ENCODE peak calls at places on chromosome 22, in six cellular contexts. R, G, X, L, S and O are unnamed samples.

GRCh38 chr22:32050678-32051515 is 7.8 kb downstream of the SLC5A1 start:
- DNase-seq in R (peak; percentile 66), G (no peak), X (no peak), L (peak; percentile 92), S (peak; percentile 85), O (peak; percentile 75)

GRCh38 chr22:41445171-41446056 is 1.2 kb downstream of the TOB2 start:
- DNase-seq in R (no peak), G (peak; percentile 31), X (peak; percentile 44), L (no peak), S (no peak), O (peak; percentile 38)

GRCh38 chr22:18057568-18058209 is 20.1 kb upstream of the PEX26 start:
- DNase-seq in R (peak; percentile 96), G (peak; percentile 74), X (no peak), L (peak; percentile 100), S (peak; percentile 98), O (peak; percentile 69)

GRCh38 chr22:38230108-38230825 is 28.5 kb downstream of the MAFF start:
- DNase-seq in R (peak; percentile 44), G (peak; percentile 80), X (peak; percentile 61), L (peak; percentile 47), S (peak; percentile 70), O (no peak)

GRCh38 chr22:48884786-48885185 is 942.9 kb downstream of the BRD1 start:
- DNase-seq in R (no peak), G (no peak), X (peak; percentile 5), L (no peak), S (no peak), O (no peak)

GRCh38 chr22:22745225-22746060 is 101.0 kb downstream of the GGTLC2 start:
- DNase-seq in R (no peak), G (peak; percentile 65), X (no peak), L (peak; percentile 46), S (peak; percentile 45), O (peak; percentile 57)

GRCh38 chr22:46110215-46110614 is 40.1 kb upstream of the PPARA start:
- DNase-seq in R (no peak), G (no peak), X (no peak), L (peak; percentile 77), S (no peak), O (peak; percentile 25)

GRCh38 chr22:50150161-50151129 is 20.1 kb upstream of the PANX2 start:
- DNase-seq in R (no peak), G (no peak), X (no peak), L (no peak), S (no peak), O (no peak)

GRCh38 chr22:20466659-20467379 is 28.8 kb downstream of the KLHL22 start:
- DNase-seq in R (no peak), G (no peak), X (no peak), L (no peak), S (no peak), O (no peak)

GRCh38 chr22:28479912-28480311 is 199.7 kb downstream of the TTC28 start:
- DNase-seq in R (no peak), G (no peak), X (no peak), L (no peak), S (no peak), O (no peak)

GRCh38 chr22:25488244-25489020 is 76.0 kb upstream of the GRK3 start:
- DNase-seq in R (no peak), G (peak; percentile 41), X (peak; percentile 65), L (peak; percentile 76), S (peak; percentile 81), O (no peak)

GRCh38 chr22:47738472-47739013 is 976.1 kb downstream of the TBC1D22A start:
- DNase-seq in R (no peak), G (no peak), X (no peak), L (no peak), S (no peak), O (no peak)

GRCh38 chr22:23791737-23792645 is 5.2 kb downstream of the SMARCB1 start:
- DNase-seq in R (no peak), G (no peak), X (no peak), L (peak; percentile 35), S (no peak), O (no peak)

GRCh38 chr22:44003016-44003775 is 20.9 kb upstream of the PARVB start:
- DNase-seq in R (no peak), G (no peak), X (no peak), L (no peak), S (no peak), O (no peak)

GRCh38 chr22:44005524-44005923 is 18.6 kb upstream of the PARVB start:
- DNase-seq in R (no peak), G (no peak), X (no peak), L (no peak), S (no peak), O (no peak)

GRCh38 chr22:44000123-44000522 is 24.0 kb upstream of the PARVB start:
- DNase-seq in R (no peak), G (no peak), X (no peak), L (no peak), S (no peak), O (no peak)

GRCh38 chr22:44002324-44002723 is 21.8 kb upstream of the PARVB start:
- DNase-seq in R (no peak), G (no peak), X (no peak), L (no peak), S (no peak), O (no peak)

GRCh38 chr22:44003776-44004460 is 20.2 kb upstream of the PARVB start:
- DNase-seq in R (no peak), G (no peak), X (no peak), L (no peak), S (no peak), O (no peak)
- TF ChIP-seq CTCF in R (no peak), G (no peak), X (peak; percentile 42), L (no peak), S (peak; percentile 27), O (no peak)

GRCh38 chr22:39661501-39661841 is 90.9 kb downstream of the CACNA1I start:
- DNase-seq in R (no peak), G (no peak), X (no peak), L (no peak), S (no peak), O (no peak)
- H3K4me3 ChIP-seq in R (no peak overlapping the region), G (no peak overlapping the region), X (no peak overlapping the region), L (no peak overlapping the region), S (no peak overlapping the region), O (no peak overlapping the region)

GRCh38 chr22:27193636-27194035 is 536.2 kb downstream of the MIAT start:
- DNase-seq in R (no peak), G (no peak), X (no peak), L (no peak), S (no peak), O (no peak)

GRCh38 chr22:27195104-27195503 is 537.7 kb downstream of the MIAT start:
- DNase-seq in R (no peak), G (peak; percentile 24), X (peak; percentile 69), L (no peak), S (peak; percentile 40), O (no peak)

GRCh38 chr22:27193215-27193614 is 535.8 kb downstream of the MIAT start:
- DNase-seq in R (no peak), G (no peak), X (no peak), L (no peak), S (no peak), O (no peak)

GRCh38 chr22:27194096-27194748 is 536.8 kb downstream of the MIAT start:
- DNase-seq in R (no peak), G (no peak), X (no peak), L (no peak), S (no peak), O (no peak)

DNA sequence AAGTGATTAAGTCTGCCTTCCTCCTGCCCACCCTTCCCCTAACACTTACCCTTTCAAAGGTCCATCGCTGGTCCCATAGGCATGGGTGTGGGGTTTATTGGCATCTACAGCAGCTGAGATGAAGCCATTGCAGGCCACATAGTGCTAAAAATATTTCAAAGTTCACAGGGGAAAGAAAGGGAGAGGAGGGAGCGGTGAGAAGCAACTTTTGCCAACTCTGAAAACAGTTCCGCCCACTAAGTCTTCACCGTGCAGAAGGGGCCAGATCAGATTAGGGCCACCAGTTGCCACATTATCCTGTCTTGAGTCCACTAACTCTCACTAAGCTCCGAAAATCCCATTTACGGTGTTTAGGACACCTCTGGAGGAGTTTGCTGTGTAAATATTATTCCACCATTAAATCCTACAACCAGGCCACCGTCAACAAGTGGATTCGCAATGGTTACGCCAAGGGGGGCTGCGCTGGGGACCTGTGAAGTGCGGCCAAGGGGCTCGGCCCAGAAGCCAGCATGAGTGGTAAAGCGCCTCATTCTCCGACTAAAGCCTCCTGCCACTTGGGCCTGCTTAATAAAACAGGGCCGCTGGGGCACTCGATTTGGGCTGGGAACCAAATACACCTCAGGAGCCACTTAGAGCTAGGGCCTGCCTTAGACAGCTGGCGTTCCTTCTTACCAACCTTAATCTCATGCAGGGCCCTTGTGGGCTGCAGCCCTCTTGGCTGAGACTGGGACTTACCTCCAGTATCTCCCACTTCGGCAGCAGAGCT is 534.9 kb downstream of the MIAT start:
- DNase-seq in R (no peak), G (no peak), X (no peak), L (no peak), S (peak; percentile 25), O (no peak)
- TF ChIP-seq CTCF in R (no peak), G (no peak), X (no peak), L (no peak), S (no peak), O (no peak)

GRCh38 chr22:36936362-36937116 is 23.1 kb downstream of the CSF2RB start:
- DNase-seq in R (no peak), G (no peak), X (no peak), L (no peak), S (no peak), O (no peak)
- H3K4me3 ChIP-seq in R (no peak overlapping the region), G (no peak overlapping the region), X (no peak overlapping the region), L (no peak overlapping the region), S (no peak overlapping the region), O (no peak overlapping the region)